ENCODE peak calls at places on chromosomes 3 and 15, in eight cellular contexts. I, K, G, L, A, W, Q and O are unnamed samples.

GRCh38 chr3:142960322-142960850 is 3.1 kb downstream of the PAQR9 start:
- DNase-seq in K (no peak), G (no peak), A (no peak), Q (no peak), I (no peak), W (no peak), L (no peak), O (no peak)

GRCh38 chr15:26157081-26157480 is 294.0 kb upstream of the ATP10A start:
- DNase-seq in L (no peak), Q (no peak), W (no peak), I (no peak), K (no peak), A (peak; percentile 28), G (no peak), O (no peak)

GRCh38 chr15:39581501-39582285 is 814 bp downstream of the THBS1 start:
- DNase-seq in K (peak; percentile 52), L (peak; percentile 56), I (no peak), A (peak; percentile 78), W (peak; percentile 70), G (peak; percentile 77), Q (peak; percentile 82), O (peak; percentile 92)

GRCh38 chr3:52525666-52526065 is 8.0 kb downstream of the NT5DC2 start:
- DNase-seq in Q (no peak), G (peak; percentile 57), L (no peak), A (no peak), W (no peak), I (no peak), K (no peak), O (no peak)

GRCh38 chr3:192835818-192836468 is 81.7 kb downstream of the MB21D2 start:
- DNase-seq in G (no peak), Q (peak; percentile 12), W (peak; percentile 81), L (no peak), K (no peak), A (no peak), I (no peak), O (no peak)

GRCh38 chr3:189186093-189186492 is 14.3 kb downstream of the TPRG1 start:
- DNase-seq in A (peak; percentile 51), K (no peak), I (no peak), Q (no peak), G (no peak), L (peak; percentile 50), W (no peak), O (no peak)

GRCh38 chr15:63997715-63998442 is 48.4 kb downstream of the DAPK2 start:
- DNase-seq in I (no peak), K (no peak), A (no peak), Q (no peak), L (no peak), G (no peak), W (no peak), O (no peak)

GRCh38 chr3:72088486-72089025 is 303.6 kb upstream of the PROK2 start:
- DNase-seq in A (no peak), Q (no peak), W (no peak), K (no peak), G (no peak), I (no peak), L (no peak), O (no peak)

GRCh38 chr3:193301441-193301840 is 60.4 kb downstream of the PLAAT1 start:
- DNase-seq in A (no peak), L (no peak), W (no peak), I (no peak), K (no peak), Q (no peak), G (no peak), O (no peak)

GRCh38 chr3:35784162-35784561 is 144.8 kb downstream of the ARPP21 start:
- DNase-seq in I (no peak), Q (no peak), W (no peak), A (no peak), G (no peak), L (no peak), K (no peak), O (no peak)

GRCh38 chr15:53033709-53034108 is 243.6 kb upstream of the ONECUT1 start:
- DNase-seq in W (no peak), G (no peak), K (no peak), Q (no peak), I (no peak), A (no peak), L (no peak), O (peak; percentile 52)

GRCh38 chr3:104909188-104909587 is 457.5 kb upstream of the ALCAM start:
- DNase-seq in L (no peak), A (peak; percentile 13), Q (no peak), W (no peak), G (no peak), I (no peak), K (no peak), O (no peak)

GRCh38 chr3:12963184-12963868 is 109.9 kb downstream of the IQSEC1 start:
- DNase-seq in W (no peak), I (no peak), Q (no peak), G (no peak), L (no peak), K (no peak), A (no peak), O (no peak)

GRCh38 chr3:174208161-174208560 is 651.0 kb upstream of the NAALADL2 start:
- DNase-seq in I (no peak), G (no peak), K (no peak), Q (no peak), L (no peak), W (no peak), A (no peak), O (no peak)

GRCh38 chr15:70323111-70323851 is 225.6 kb upstream of the TLE3 start:
- DNase-seq in K (no peak), G (no peak), W (peak; percentile 88), I (no peak), Q (peak; percentile 51), L (peak; percentile 74), A (peak; percentile 33), O (peak; percentile 57)

GRCh38 chr3:141266186-141266585 is 34.6 kb downstream of the PXYLP1 start:
- DNase-seq in Q (no peak), W (no peak), L (no peak), G (no peak), A (no peak), K (no peak), I (no peak), O (no peak)

GRCh38 chr3:72312339-72312738 is 527.4 kb upstream of the PROK2 start:
- DNase-seq in I (no peak), K (no peak), L (no peak), G (no peak), W (no peak), A (no peak), Q (no peak), O (no peak)

GRCh38 chr3:162643245-162643644 is 1146.6 kb downstream of the OTOL1 start:
- DNase-seq in A (no peak), K (no peak), G (no peak), L (no peak), W (no peak), Q (no peak), I (no peak), O (no peak)

GRCh38 chr3:42655331-42655888 is 1.9 kb downstream of the ZBTB47 start:
- DNase-seq in A (no peak), Q (no peak), G (no peak), W (no peak), I (no peak), L (no peak), K (no peak), O (peak; percentile 36)

GRCh38 chr3:42653560-42654330 is at the start of gene ZBTB47:
- DNase-seq in G (peak; percentile 92), I (no peak), K (no peak), W (no peak), A (peak; percentile 57), L (peak; percentile 64), Q (peak; percentile 58), O (peak; percentile 94)

GRCh38 chr3:42653303-42653559 is 266 bp upstream of the ZBTB47 start:
- DNase-seq in Q (no peak), A (no peak), W (no peak), G (no peak), I (no peak), K (no peak), L (no peak), O (no peak)

GRCh38 chr3:42655980-42656679 is 2.6 kb downstream of the ZBTB47 start:
- DNase-seq in L (no peak), I (no peak), G (no peak), W (no peak), K (no peak), Q (no peak), A (no peak), O (no peak)

GRCh38 chr3:42654331-42655201 is 1.1 kb downstream of the ZBTB47 start:
- DNase-seq in K (no peak), A (peak; percentile 57), I (no peak), Q (peak; percentile 46), L (no peak), G (peak; percentile 85), W (peak; percentile 63), O (peak; percentile 40)
- TF ChIP-seq POLR2A in K (peak; percentile 6), A (peak; percentile 30), I (no peak), Q (no peak), L (peak; percentile 58), G (no peak), W (peak; percentile 33), O (no peak)

GRCh38 chr3:152244156-152244888 is 24.4 kb upstream of the MBNL1 start:
- DNase-seq in K (no peak), L (no peak), Q (no peak), W (no peak), I (no peak), A (no peak), G (no peak), O (no peak)
- TF ChIP-seq POLR2A in K (no peak), L (no peak), Q (peak; percentile 34), W (no peak), I (no peak), A (no peak), G (no peak), O (no peak)

DNA sequence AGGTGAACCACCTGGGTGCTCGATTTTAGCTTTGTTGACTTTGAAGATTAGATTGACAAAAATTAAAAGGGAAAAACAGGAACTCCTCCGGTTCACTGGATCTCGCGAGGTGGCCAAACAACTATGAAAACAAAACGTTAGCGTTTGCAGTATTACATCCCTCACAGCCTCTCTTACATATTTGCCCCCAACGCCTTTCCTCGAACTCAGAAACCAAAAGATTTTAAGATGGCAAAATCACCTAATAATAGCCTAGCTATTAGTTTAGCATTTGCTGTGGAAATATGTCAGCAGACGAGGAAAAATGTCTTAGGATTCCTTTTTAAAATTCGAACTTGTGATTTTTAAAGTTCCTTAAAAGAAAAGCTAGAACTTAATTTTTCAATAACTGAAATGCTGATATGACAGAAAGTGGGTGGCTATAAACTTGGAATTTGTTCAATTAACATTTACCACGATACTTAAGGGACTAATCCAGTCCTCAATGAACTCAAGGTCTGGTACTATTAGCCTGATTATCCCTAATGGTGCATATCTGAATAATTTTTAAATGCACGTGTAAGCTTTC is 491 bp upstream of the SENP7 start:
- DNase-seq in W (no peak), L (no peak), G (no peak), A (no peak), I (no peak), Q (no peak), K (peak; percentile 73), O (no peak)
- TF ChIP-seq POLR2A in W (no peak), L (no peak), G (no peak), A (peak; percentile 3), I (no peak), Q (no peak), K (no peak), O (no peak)

DNA sequence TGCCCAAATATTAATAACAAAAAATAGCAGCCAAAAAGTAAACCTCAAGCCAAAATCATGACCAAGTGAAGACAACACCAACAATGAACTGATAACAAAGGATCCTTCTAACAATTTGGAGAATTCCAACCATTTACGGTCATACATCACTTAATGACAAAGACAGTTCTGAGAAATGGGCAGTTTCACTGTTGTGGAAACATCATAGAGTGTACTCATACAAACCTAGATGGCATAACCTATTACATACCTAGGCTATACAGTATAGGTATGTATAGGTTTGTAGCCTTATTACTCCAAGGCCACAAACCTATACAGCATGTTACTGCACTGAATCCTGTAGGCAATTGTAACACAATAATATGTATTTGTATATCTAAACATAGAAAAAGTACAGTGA is 12.4 kb downstream of the ANO10 start:
- DNase-seq in A (no peak), G (no peak), Q (no peak), L (no peak), I (no peak), K (no peak), W (no peak), O (no peak)
- TF ChIP-seq POLR2A in A (no peak), G (no peak), Q (no peak), L (no peak), I (no peak), K (no peak), W (no peak), O (no peak)